ENCODE peak calls at places on chromosomes 4 and X, in seven cellular contexts. A is HCT116, Z is K562, K is GM12878, M is HepG2, I is endothelial cell of umbilical vein, G is H1. Q is an unnamed sample.

GRCh38 chrX:69746051-69746450 is 130.1 kb downstream of the EDA start:
- DNase-seq in G (no peak), A (no peak), K (no peak), Z (no peak), M (no peak), I (no peak), Q (no peak)

GRCh38 chr4:147994491-147995385 is 262.9 kb downstream of the ARHGAP10 start:
- DNase-seq in Z (no peak), I (peak), M (no peak), G (no peak), K (no peak), A (no peak), Q (no peak)

GRCh38 chr4:40622913-40623312 is 6.8 kb downstream of the RBM47 start:
- DNase-seq in Z (no peak), M (no peak), I (no peak), G (no peak), K (peak), A (no peak), Q (no peak)

GRCh38 chr4:81631958-81632439 is 160.3 kb upstream of the RASGEF1B start:
- DNase-seq in A (no peak), Z (no peak), I (no peak), K (no peak), G (no peak), M (peak), Q (peak)

GRCh38 chr4:6538586-6538985 is 36.4 kb upstream of the MAN2B2 start:
- DNase-seq in G (no peak), K (no peak), Z (no peak), M (peak), A (no peak), I (no peak), Q (no peak)

GRCh38 chrX:73127700-73128241 is 48.5 kb upstream of the PABPC1L2A start:
- DNase-seq in G (peak), I (no peak), K (no peak), Z (no peak), A (no peak), M (no peak), Q (no peak)

GRCh38 chrX:103941201-103941975 is 21.0 kb upstream of the TMSB15B start:
- DNase-seq in K (no peak), G (no peak), Z (peak), I (peak), A (no peak), M (no peak), Q (no peak)

GRCh38 chrX:135484636-135485289 is 35.7 kb upstream of the INTS6L start:
- DNase-seq in Z (peak), G (no peak), K (no peak), M (peak), A (peak), I (peak), Q (no peak)

GRCh38 chr4:149986916-149987315 is 91.3 kb upstream of the DCLK2 start:
- DNase-seq in I (no peak), K (no peak), A (no peak), M (no peak), Z (no peak), G (no peak), Q (no peak)

GRCh38 chrX:128781506-128781905 is 729.3 kb upstream of the ACTRT1 start:
- DNase-seq in I (no peak), K (no peak), M (peak), A (no peak), G (peak), Z (no peak), Q (no peak)

GRCh38 chr4:108644237-108644636 is 6.2 kb upstream of the OSTC start:
- DNase-seq in Z (no peak), K (no peak), G (no peak), I (peak), A (no peak), M (no peak), Q (no peak)

GRCh38 chr4:75698162-75698962 is 25.2 kb upstream of the G3BP2 start:
- DNase-seq in K (peak), M (no peak), A (no peak), I (no peak), G (no peak), Z (no peak), Q (no peak)

GRCh38 chrX:19666950-19667349 is 151.6 kb upstream of the MAP3K15 start:
- DNase-seq in I (no peak), K (no peak), M (no peak), A (no peak), Z (no peak), G (no peak), Q (no peak)

GRCh38 chrX:110432831-110433230 is 74.2 kb downstream of the RTL9 start:
- DNase-seq in Z (no peak), A (no peak), K (no peak), G (no peak), M (no peak), I (no peak), Q (no peak)

GRCh38 chrX:110435191-110435590 is 76.5 kb downstream of the RTL9 start:
- DNase-seq in G (no peak), Z (no peak), A (no peak), I (no peak), M (no peak), K (no peak), Q (no peak)

GRCh38 chrX:110430293-110431076 is 71.8 kb downstream of the RTL9 start:
- DNase-seq in I (no peak), A (no peak), M (no peak), Z (no peak), G (no peak), K (no peak), Q (no peak)

GRCh38 chrX:110428144-110428543 is 69.5 kb downstream of the RTL9 start:
- DNase-seq in K (no peak), I (no peak), M (no peak), A (no peak), Z (no peak), G (no peak), Q (no peak)

GRCh38 chrX:110432066-110432465 is 73.4 kb downstream of the RTL9 start:
- DNase-seq in A (no peak), Z (no peak), M (no peak), I (no peak), G (no peak), K (no peak), Q (no peak)
- H3K9ac ChIP-seq in A (no peak), Z (no peak), M (no peak), I (no peak), G (no peak), K (no peak), Q (no peak)

DNA sequence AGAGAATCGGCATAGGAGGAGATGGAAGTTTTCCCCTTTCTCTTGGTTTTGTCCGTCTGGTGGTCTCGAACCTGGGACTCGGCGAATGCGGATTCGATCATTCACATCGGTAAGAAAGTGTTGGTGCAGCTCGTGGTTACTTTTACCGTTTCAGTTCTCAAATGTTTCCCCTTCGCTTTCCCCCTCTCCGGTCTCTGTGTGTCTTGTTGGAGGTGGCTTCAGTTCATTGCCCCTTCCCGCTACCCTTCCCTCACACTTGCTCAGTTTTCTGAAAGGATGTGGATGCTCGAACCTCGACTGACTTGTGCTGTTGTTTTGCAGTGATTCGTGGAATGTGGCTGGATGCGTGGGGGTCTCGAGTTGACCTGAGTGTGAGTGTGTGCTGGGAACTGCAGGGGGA is 870 bp downstream of the GRID2 start:
- DNase-seq in I (no peak), Z (no peak), K (no peak), A (no peak), G (peak), M (no peak), Q (no peak)
- TF ChIP-seq EZH2 in I (no peak), Z (no peak), K (no peak), A (no peak), G (no peak), M (no peak), Q (no peak)

DNA sequence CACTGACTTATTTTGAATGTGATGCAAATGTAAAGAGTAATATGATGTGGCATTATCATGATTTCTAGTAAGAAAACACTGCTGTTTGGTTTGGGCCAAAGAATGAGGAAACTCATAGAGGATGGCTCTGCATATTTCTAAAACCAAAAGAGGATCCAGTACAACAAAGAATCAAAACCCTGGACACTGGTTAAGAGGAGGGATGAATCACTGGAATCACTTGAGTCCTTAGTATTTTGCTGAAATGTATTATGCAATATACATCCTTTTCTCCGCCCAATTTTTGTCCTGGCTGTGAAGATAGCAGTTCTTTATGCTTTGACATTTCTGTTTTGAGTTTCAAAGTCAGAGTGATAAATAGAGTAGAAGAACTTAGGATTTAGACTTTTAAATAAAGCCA is 345.9 kb downstream of the PACRGL start:
- DNase-seq in A (no peak), I (no peak), K (no peak), Z (no peak), M (no peak), G (no peak), Q (no peak)
- TF ChIP-seq POLR2AphosphoS5 in A (no peak), I (no peak), K (no peak), Z (no peak), M (no peak), G (no peak), Q (no peak)

GRCh38 chr4:38332699-38333098 is 331.3 kb upstream of the KLF3 start:
- DNase-seq in I (no peak), A (no peak), M (no peak), Z (no peak), G (no peak), K (no peak), Q (no peak)
- H3K9ac ChIP-seq in I (no peak), A (no peak), M (no peak), Z (no peak), G (no peak), K (no peak), Q (no peak)

GRCh38 chrX:129979207-129979920 is 3.1 kb upstream of the BCORL1 start:
- DNase-seq in K (no peak), A (no peak), I (no peak), M (no peak), G (peak), Z (no peak), Q (no peak)
- TF ChIP-seq EZH2 in K (no peak), A (no peak), I (no peak), M (no peak), G (no peak), Z (no peak), Q (no peak)

DNA sequence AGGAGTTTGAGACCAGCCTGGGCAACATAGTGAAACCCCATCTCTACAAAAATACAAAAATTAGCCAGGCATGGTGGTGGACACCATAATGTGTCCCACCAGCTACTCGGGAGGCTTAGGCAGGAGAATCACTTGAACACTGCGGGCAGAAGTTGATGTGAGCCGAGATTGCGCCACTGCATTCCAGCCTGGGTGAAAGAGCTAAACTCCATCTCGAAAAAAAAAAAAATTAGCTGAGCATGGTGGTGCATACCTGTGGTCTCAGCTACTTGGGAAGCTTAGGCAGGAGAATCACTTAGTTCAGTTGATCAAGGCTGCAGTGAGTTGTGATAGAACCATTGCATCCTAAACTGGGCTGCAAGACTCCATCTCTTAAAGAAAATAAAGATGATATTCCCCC is 91.2 kb downstream of the PLS3 start:
- DNase-seq in I (no peak), K (no peak), Z (no peak), G (no peak), M (no peak), A (no peak), Q (no peak)
- TF ChIP-seq POLR2AphosphoS5 in I (no peak), K (no peak), Z (no peak), G (no peak), M (no peak), A (no peak), Q (no peak)

DNA sequence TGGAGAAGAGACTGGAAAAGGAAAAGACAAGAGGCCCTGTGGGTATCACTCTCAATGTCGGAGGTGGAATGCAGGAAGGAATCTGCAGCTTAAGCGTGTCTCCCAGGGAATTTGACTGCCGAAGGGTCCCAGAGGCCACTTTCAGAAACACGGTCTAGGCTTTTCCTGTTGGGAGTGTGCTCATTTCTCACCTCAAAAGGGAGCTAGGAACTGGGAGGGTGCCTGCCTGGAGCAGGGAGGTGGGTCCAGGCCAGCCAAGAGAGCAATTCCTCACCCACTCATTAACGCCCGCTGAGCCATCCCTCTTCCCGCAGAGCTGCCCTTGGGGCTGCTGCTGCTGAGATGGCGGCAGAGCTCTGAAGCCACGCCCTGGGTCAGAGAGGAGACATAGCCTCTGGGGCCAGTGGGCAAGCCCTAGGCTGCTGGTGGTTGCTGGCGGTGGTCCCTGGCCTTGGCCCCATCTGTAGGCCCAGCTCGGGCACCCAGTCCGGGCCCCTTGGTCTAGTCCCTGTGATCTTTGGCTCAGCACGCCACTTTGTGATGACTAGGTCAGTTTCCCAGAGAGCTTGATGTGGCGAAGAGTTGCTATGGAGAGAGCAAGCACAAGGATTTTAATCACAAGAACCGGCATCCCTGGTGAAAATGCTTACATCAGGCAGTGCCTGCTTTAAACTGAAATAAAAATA is 4.1 kb downstream of the ZNF185 start:
- DNase-seq in G (no peak), M (no peak), I (no peak), K (no peak), Z (no peak), A (no peak), Q (no peak)
- H3K9ac ChIP-seq in G (no peak), M (no peak), I (no peak), K (no peak), Z (no peak), A (no peak), Q (no peak)